ENCODE peak calls at places on chromosomes 2 and 18, in five cellular contexts. I is right atrium auricular region, F is HepG2, H is neural crest cell, Q is colonic mucosa. E is an unnamed sample.

GRCh38 chr2:205754924-205755321 is 72.6 kb downstream of the NRP2 start:
- DNase-seq in I (no peak), F (peak; percentile 42), H (no peak), Q (peak; percentile 38), E (no peak)

GRCh38 chr18:6373187-6373586 is 41.5 kb downstream of the L3MBTL4 start:
- DNase-seq in I (no peak), F (peak; percentile 63), H (no peak), Q (no peak), E (no peak)

GRCh38 chr2:148955798-148956197 is 80.8 kb downstream of the KIF5C start:
- DNase-seq in I (no peak), F (no peak), H (no peak), Q (no peak), E (no peak)

GRCh38 chr18:28390022-28390421 is 213.1 kb upstream of the CDH2 start:
- DNase-seq in I (no peak), F (no peak), H (no peak), Q (no peak), E (no peak)

GRCh38 chr18:32760391-32760790 is 12.4 kb downstream of the KLHL14 start:
- DNase-seq in I (no peak), F (no peak), H (no peak), Q (no peak), E (no peak)

GRCh38 chr2:235752875-235753274 is 259.0 kb downstream of the AGAP1 start:
- DNase-seq in I (no peak), F (no peak), H (no peak), Q (no peak), E (no peak)

GRCh38 chr2:177250461-177250860 is 14.1 kb downstream of the NFE2L2 start:
- DNase-seq in I (no peak), F (no peak), H (no peak), Q (no peak), E (no peak)

GRCh38 chr18:60962629-60963028 is 370.6 kb upstream of the CDH20 start:
- DNase-seq in I (no peak), F (no peak), H (no peak), Q (no peak), E (no peak)

GRCh38 chr2:120675460-120676130 is 60.1 kb upstream of the GLI2 start:
- DNase-seq in I (peak; percentile 69), F (peak; percentile 50), H (peak; percentile 67), Q (peak; percentile 66), E (peak; percentile 24)

GRCh38 chr2:237631029-237631785 is 3.8 kb downstream of the LRRFIP1 start:
- DNase-seq in I (no peak), F (no peak), H (no peak), Q (no peak), E (no peak)

GRCh38 chr2:144703852-144704324 is 184.0 kb upstream of the ZEB2 start:
- DNase-seq in I (peak; percentile 72), F (no peak), H (no peak), Q (no peak), E (no peak)

GRCh38 chr2:105344704-105345345 is 7.5 kb downstream of the C2orf49 start:
- DNase-seq in I (no peak), F (peak; percentile 58), H (no peak), Q (no peak), E (no peak)

GRCh38 chr2:167749016-167749415 is 498.4 kb downstream of the STK39 start:
- DNase-seq in I (no peak), F (no peak), H (no peak), Q (no peak), E (no peak)

GRCh38 chr2:31987454-31987853 is 23.4 kb downstream of the MEMO1 start:
- DNase-seq in I (no peak), F (no peak), H (no peak), Q (no peak), E (no peak)

GRCh38 chr2:225097035-225097434 is 54.8 kb upstream of the DOCK10 start:
- DNase-seq in I (no peak), F (no peak), H (no peak), Q (no peak), E (no peak)

GRCh38 chr2:29606105-29606871 is 315.1 kb downstream of the ALK start:
- DNase-seq in I (no peak), F (no peak), H (no peak), Q (no peak), E (no peak)

GRCh38 chr2:55856936-55857335 is 66.6 kb downstream of the EFEMP1 start:
- DNase-seq in I (no peak), F (no peak), H (no peak), Q (no peak), E (no peak)

GRCh38 chr2:235262750-235263149 is 231.1 kb upstream of the AGAP1 start:
- DNase-seq in I (no peak), F (no peak), H (no peak), Q (no peak), E (no peak)

GRCh38 chr18:8943900-8944870 is 158.3 kb upstream of the NDUFV2 start:
- DNase-seq in I (no peak), F (no peak), H (no peak), Q (no peak), E (no peak)

GRCh38 chr2:111617804-111618576 is 266.0 kb downstream of the ANAPC1 start:
- DNase-seq in I (no peak), F (peak; percentile 71), H (no peak), Q (no peak), E (no peak)

GRCh38 chr18:8851659-8852058 is 146.3 kb downstream of the MTCL1 start:
- DNase-seq in I (no peak), F (no peak), H (no peak), Q (no peak), E (no peak)

GRCh38 chr18:63741769-63742168 is 33.4 kb upstream of the SERPINB7 start:
- DNase-seq in I (no peak), F (no peak), H (no peak), Q (no peak), E (no peak)
- TF ChIP-seq CTCF in I (no peak), F (no peak), H (peak; percentile 53), Q (no peak), E (no peak)

DNA sequence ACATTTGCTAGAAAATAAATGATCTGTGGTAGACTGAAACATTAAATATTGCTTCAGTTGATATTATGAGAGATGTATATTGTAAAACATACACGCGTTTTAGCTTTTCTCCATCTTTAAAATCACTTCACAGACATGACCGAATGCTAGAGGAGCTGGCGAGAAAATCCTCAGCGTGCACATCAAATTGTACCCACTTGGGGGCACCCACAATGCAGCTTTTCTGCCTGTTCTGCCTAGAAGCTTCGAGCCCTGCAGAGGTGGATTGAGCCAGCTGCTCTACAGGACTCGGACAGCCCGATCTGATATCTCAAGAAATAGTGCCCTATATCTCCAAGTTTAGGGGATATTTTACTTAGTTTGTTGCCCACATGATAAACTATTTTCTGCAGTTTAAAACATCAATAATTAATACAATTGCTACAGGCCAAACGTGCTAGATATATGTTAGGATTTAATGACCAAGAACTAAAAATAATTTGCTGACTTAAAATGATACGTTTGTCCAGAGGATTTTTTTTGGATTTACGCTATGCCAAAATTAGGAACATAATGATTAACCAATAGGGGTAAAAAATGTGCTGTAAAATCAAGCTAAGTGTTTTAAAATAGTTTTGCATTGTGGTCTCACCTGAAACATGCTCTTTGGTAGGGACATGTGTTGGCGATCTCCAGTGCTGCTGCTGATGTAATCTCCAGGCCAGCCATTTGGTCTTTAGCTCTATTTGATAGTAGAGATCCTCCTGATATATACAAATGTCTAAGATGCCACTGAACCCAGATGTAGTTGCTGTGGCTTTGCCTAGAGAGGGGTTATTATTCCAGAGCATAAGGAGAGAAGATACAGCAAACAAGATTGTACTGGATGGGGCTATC is 22.3 kb upstream of the ATP5MC3 start:
- DNase-seq in I (no peak), F (peak; percentile 50), H (peak; percentile 58), Q (peak; percentile 33), E (peak; percentile 17)
- TF ChIP-seq CTCF in I (no peak), F (peak; percentile 79), H (peak; percentile 65), Q (peak; percentile 32), E (peak; percentile 47)

DNA sequence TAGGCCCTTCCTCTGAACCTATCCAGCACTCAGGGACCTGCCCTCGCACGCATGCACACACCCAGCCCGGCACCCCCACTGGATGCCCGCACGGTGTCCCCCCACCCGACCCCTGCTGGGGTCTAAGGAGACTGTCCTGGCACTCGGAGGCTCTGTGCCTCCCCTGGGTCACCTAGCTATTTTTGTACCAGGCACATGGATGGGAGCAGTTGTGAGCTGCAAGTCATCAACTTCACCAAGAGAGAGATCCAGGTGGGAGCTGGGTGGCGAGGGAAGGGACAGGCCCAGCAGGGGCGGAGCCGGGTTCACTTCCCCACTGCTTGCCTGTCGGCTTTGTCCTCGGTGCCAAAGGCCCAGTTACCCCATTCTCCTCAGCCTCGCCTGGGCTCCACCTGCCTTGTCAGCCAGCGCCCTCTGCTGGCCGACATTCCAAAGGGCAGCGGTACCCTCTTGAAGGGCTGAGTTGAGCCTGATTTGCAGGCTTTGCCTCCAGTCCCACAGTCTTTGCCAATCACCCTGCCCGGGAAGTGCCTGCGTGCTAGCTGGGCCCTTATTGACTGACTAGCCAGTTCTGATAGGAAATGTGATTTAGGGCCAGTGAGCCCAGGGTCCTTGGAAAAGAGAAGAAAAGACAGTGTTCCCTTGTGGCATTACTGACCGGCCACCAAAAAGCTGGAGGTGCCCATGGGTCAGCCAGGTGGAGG is 5.8 kb downstream of the NT5DC4 start:
- DNase-seq in I (peak; percentile 95), F (peak; percentile 91), H (peak; percentile 83), Q (peak; percentile 91), E (peak; percentile 88)
- TF ChIP-seq CTCF in I (peak; percentile 92), F (peak; percentile 100), H (peak; percentile 99), Q (peak; percentile 94), E (peak; percentile 97)

GRCh38 chr2:79223539-79223938 is 64.0 kb upstream of the REG3A start:
- DNase-seq in I (no peak), F (no peak), H (no peak), Q (no peak), E (no peak)
- TF ChIP-seq CTCF in I (no peak), F (no peak), H (no peak), Q (no peak), E (no peak)

GRCh38 chr2:70039366-70039765 is 47.9 kb upstream of the PCBP1 start:
- DNase-seq in I (no peak), F (no peak), H (no peak), Q (no peak), E (no peak)
- TF ChIP-seq CTCF in I (no peak), F (no peak), H (peak; percentile 13), Q (no peak), E (no peak)

GRCh38 chr2:133676392-133677130 is 108.3 kb upstream of the NCKAP5 start:
- DNase-seq in I (no peak), F (no peak), H (no peak), Q (no peak), E (no peak)

GRCh38 chr2:133674433-133675331 is 106.4 kb upstream of the NCKAP5 start:
- DNase-seq in I (peak; percentile 70), F (peak; percentile 36), H (peak; percentile 20), Q (peak; percentile 46), E (no peak)

DNA sequence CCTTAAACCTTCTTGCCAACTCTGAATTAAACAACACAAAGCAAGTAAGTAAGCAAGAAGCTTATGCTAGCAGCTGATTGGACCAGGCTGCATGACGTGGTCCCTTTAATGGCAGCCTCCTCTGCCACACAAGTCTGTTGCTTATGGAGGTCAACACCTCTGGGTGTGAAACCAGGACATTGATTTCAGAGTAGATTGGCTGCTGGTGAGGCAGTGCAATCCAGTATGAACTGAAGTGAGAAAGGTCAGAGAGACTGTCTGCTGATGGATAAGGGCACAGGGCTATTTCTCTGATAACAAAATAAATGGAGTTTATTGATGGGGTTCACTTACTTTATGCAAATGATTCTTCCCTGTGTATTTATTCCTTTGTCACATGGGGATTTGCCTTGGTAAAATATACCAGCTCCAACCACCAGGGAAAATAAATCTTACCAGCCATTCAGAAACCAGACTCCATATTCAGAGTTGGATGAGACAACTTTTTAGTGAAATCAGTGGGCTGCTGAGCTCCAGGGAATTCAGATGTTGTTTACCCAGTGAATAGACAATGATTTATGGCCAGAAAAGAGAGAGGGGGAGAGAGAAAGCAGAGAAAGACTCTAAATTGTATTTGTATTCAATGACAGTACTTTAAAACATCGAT is 112.3 kb upstream of the NCKAP5 start:
- DNase-seq in I (no peak), F (no peak), H (no peak), Q (no peak), E (no peak)
- TF ChIP-seq CTCF in I (no peak), F (no peak), H (no peak), Q (no peak), E (no peak)

GRCh38 chr18:63322908-63323634 is 3.5 kb upstream of the BCL2 start:
- DNase-seq in I (no peak), F (peak; percentile 63), H (peak; percentile 48), Q (peak; percentile 74), E (peak; percentile 49)
- TF ChIP-seq CTCF in I (peak; percentile 60), F (peak; percentile 77), H (peak; percentile 84), Q (peak; percentile 59), E (peak; percentile 72)